ENCODE peak calls at places on chromosome 6, in ten cellular contexts. I, N, P, M, O, K, J, T, R and G are unnamed samples.

GRCh38 chr6:117512056-117512828 is 29.8 kb downstream of the DCBLD1 start:
- DNase-seq in J (no peak), K (no peak), I (no peak), T (no peak), P (no peak), M (no peak), N (no peak), R (no peak), O (no peak), G (no peak)

GRCh38 chr6:15417811-15418210 is 171.9 kb downstream of the JARID2 start:
- DNase-seq in I (no peak), O (no peak), J (no peak), N (no peak), R (no peak), M (no peak), P (no peak), K (no peak), T (no peak), G (no peak)

GRCh38 chr6:90940812-90941481 is 354.1 kb upstream of the MAP3K7 start:
- DNase-seq in T (peak), J (peak), M (no peak), P (no peak), K (peak), O (no peak), R (peak), N (no peak), I (no peak), G (no peak)

GRCh38 chr6:33213166-33213988 is 5.1 kb downstream of the RING1 start:
- DNase-seq in R (no peak), K (no peak), J (no peak), P (no peak), T (no peak), I (no peak), N (no peak), O (no peak), M (no peak), G (no peak)

GRCh38 chr6:137013738-137014602 is 30.8 kb downstream of the IL20RA start:
- DNase-seq in R (peak), I (no peak), P (no peak), J (no peak), N (no peak), T (no peak), O (no peak), M (no peak), K (no peak), G (no peak)

GRCh38 chr6:157312733-157313132 is 10.6 kb downstream of the TMEM242 start:
- DNase-seq in I (no peak), P (no peak), O (no peak), N (no peak), T (no peak), R (no peak), K (no peak), M (no peak), J (no peak), G (no peak)

GRCh38 chr6:6883011-6883410 is 224.8 kb upstream of the RREB1 start:
- DNase-seq in T (no peak), I (no peak), M (no peak), K (no peak), P (no peak), N (no peak), R (no peak), O (no peak), J (no peak), G (peak)

GRCh38 chr6:69424581-69424980 is 372.2 kb downstream of the LMBRD1 start:
- DNase-seq in M (no peak), O (no peak), J (no peak), I (no peak), T (no peak), K (no peak), N (no peak), P (no peak), R (no peak), G (no peak)

GRCh38 chr6:167532410-167533294 is 207.8 kb downstream of the TTLL2 start:
- DNase-seq in N (no peak), I (no peak), J (no peak), T (no peak), M (no peak), K (peak), P (no peak), R (no peak), O (no peak), G (no peak)

GRCh38 chr6:142400495-142400894 is 98.7 kb downstream of the ADGRG6 start:
- DNase-seq in J (no peak), O (no peak), R (no peak), N (no peak), T (no peak), I (no peak), K (no peak), M (no peak), P (no peak), G (no peak)

GRCh38 chr6:165556116-165556843 is 106.8 kb downstream of the PDE10A start:
- DNase-seq in O (no peak), I (peak), N (no peak), T (no peak), P (no peak), R (no peak), K (no peak), J (no peak), M (no peak), G (no peak)

GRCh38 chr6:3742426-3743344 is 8.8 kb downstream of the PXDC1 start:
- DNase-seq in N (peak), M (peak), P (peak), I (peak), O (peak), R (peak), K (peak), J (peak), T (peak), G (peak)

GRCh38 chr6:32659856-32660595 is 6.4 kb downstream of the HLA-DQB1 start:
- DNase-seq in O (no peak), R (no peak), P (no peak), I (no peak), M (no peak), T (peak), N (no peak), J (no peak), K (no peak), G (no peak)

GRCh38 chr6:111871725-111872520 is 1.3 kb downstream of the FYN start:
- DNase-seq in P (no peak), J (peak), T (peak), O (peak), I (no peak), R (peak), N (no peak), M (no peak), K (peak), G (peak)

GRCh38 chr6:55578537-55579363 is at the start of gene HMGCLL1:
- DNase-seq in T (peak), P (no peak), R (peak), I (no peak), O (peak), N (peak), J (no peak), K (peak), M (no peak), G (peak)

GRCh38 chr6:47477497-47478232 is at the start of gene CD2AP:
- DNase-seq in O (peak), T (peak), J (peak), R (peak), I (peak), K (peak), M (peak), N (peak), P (peak), G (peak)

GRCh38 chr6:133179483-133179882 is 61.7 kb upstream of the EYA4 start:
- DNase-seq in P (no peak), O (no peak), R (no peak), K (peak), I (no peak), J (no peak), M (no peak), T (no peak), N (no peak), G (no peak)

GRCh38 chr6:82088978-82089855 is 158.3 kb downstream of the IBTK start:
- DNase-seq in T (no peak), K (no peak), N (no peak), R (no peak), I (no peak), J (no peak), M (no peak), O (no peak), P (no peak), G (no peak)

GRCh38 chr6:6201200-6201599 is 119.3 kb downstream of the F13A1 start:
- DNase-seq in N (no peak), O (no peak), M (no peak), J (no peak), I (no peak), K (no peak), R (no peak), P (no peak), T (no peak), G (no peak)

GRCh38 chr6:10205892-10206291 is 209.0 kb downstream of the TFAP2A start:
- DNase-seq in M (no peak), I (no peak), R (no peak), O (no peak), K (no peak), J (no peak), P (no peak), T (no peak), N (no peak), G (no peak)

GRCh38 chr6:4433199-4433598 is 297.8 kb upstream of the ECI2 start:
- DNase-seq in M (no peak), O (no peak), K (no peak), I (no peak), P (no peak), R (no peak), N (no peak), T (no peak), J (no peak), G (no peak)

GRCh38 chr6:6008648-6009421 is 2.1 kb upstream of the NRN1 start:
- DNase-seq in J (peak), I (peak), K (peak), P (no peak), O (peak), T (peak), N (peak), R (peak), M (no peak), G (peak)

GRCh38 chr6:90216081-90216977 is 80.3 kb downstream of the BACH2 start:
- DNase-seq in N (no peak), J (peak), O (no peak), R (no peak), T (peak), I (no peak), P (no peak), M (no peak), K (no peak), G (peak)

GRCh38 chr6:134196568-134197301 is 121.2 kb downstream of the SGK1 start:
- DNase-seq in O (no peak), J (no peak), P (no peak), T (peak), I (no peak), R (no peak), M (no peak), N (no peak), K (no peak), G (no peak)

GRCh38 chr6:144331610-144332009 is 46.5 kb downstream of the UTRN start:
- DNase-seq in K (no peak), N (no peak), T (no peak), R (no peak), P (no peak), I (no peak), O (no peak), M (no peak), J (no peak), G (no peak)

GRCh38 chr6:169968541-169969270 is 217.3 kb downstream of the ERMARD start:
- DNase-seq in O (peak), P (no peak), J (no peak), R (no peak), T (no peak), M (no peak), K (no peak), I (peak), N (no peak), G (no peak)

GRCh38 chr6:170149681-170150589 is 140.9 kb downstream of the DLL1 start:
- DNase-seq in P (no peak), I (no peak), M (no peak), J (no peak), K (no peak), N (no peak), T (no peak), O (no peak), R (no peak), G (no peak)

GRCh38 chr6:119172813-119173212 is 94.3 kb upstream of the FAM184A start:
- DNase-seq in O (no peak), N (no peak), I (no peak), R (no peak), P (no peak), T (no peak), J (no peak), M (no peak), K (no peak), G (no peak)